ENCODE peak calls at places on chromosomes 1 and 21, in six cellular contexts. F is adrenal gland, B is ovary, S is uterus, I is H54, J is right lobe of liver. U is an unnamed sample.

GRCh38 chr21:33976980-33977720 is 61.5 kb upstream of the ATP5PO start:
- DNase-seq in F (no peak), B (no peak), S (no peak), I (no peak), J (no peak), U (no peak)

GRCh38 chr1:16181887-16182719 is 26.2 kb upstream of the EPHA2 start:
- DNase-seq in F (peak; percentile 88), B (peak; percentile 93), S (peak; percentile 91), I (peak; percentile 66), J (peak; percentile 66), U (peak; percentile 90)

GRCh38 chr1:31739281-31739853 is 24.8 kb downstream of the ADGRB2 start:
- DNase-seq in F (no peak), B (no peak), S (no peak), I (no peak), J (no peak), U (no peak)

GRCh38 chr1:93607814-93608187 is 73.8 kb downstream of the BCAR3 start:
- DNase-seq in F (no peak), B (no peak), S (no peak), I (no peak), J (no peak), U (no peak)

GRCh38 chr1:114756949-114757454 is 782 bp downstream of the CSDE1 start:
- DNase-seq in F (peak; percentile 76), B (peak; percentile 22), S (peak; percentile 32), I (no peak), J (peak; percentile 55), U (peak; percentile 62)

GRCh38 chr1:212520299-212520698 is 87.6 kb downstream of the NENF start:
- DNase-seq in F (no peak), B (no peak), S (no peak), I (no peak), J (no peak), U (no peak)

GRCh38 chr21:36115138-36115710 is 19.7 kb upstream of the CBR3 start:
- DNase-seq in F (no peak), B (no peak), S (no peak), I (no peak), J (no peak), U (no peak)

GRCh38 chr21:29265690-29266479 is 32.8 kb upstream of the BACH1 start:
- DNase-seq in F (no peak), B (no peak), S (no peak), I (no peak), J (no peak), U (no peak)

GRCh38 chr21:19684328-19684727 is 1280.7 kb upstream of the TMPRSS15 start:
- DNase-seq in F (no peak), B (no peak), S (no peak), I (no peak), J (no peak), U (no peak)

GRCh38 chr21:46390603-46391545 is 66.9 kb downstream of the PCNT start:
- DNase-seq in F (no peak), B (peak; percentile 32), S (no peak), I (no peak), J (no peak), U (peak; percentile 43)

GRCh38 chr21:41926068-41926806 is 27.6 kb downstream of the C2CD2 start:
- DNase-seq in F (peak; percentile 50), B (no peak), S (no peak), I (no peak), J (no peak), U (no peak)

GRCh38 chr21:43712268-43712942 is 6.5 kb upstream of the PDXK start:
- DNase-seq in F (no peak), B (no peak), S (no peak), I (peak; percentile 92), J (no peak), U (no peak)

GRCh38 chr1:20903452-20903851 is 116.3 kb upstream of the HP1BP3 start:
- DNase-seq in F (no peak), B (no peak), S (no peak), I (no peak), J (no peak), U (no peak)

GRCh38 chr1:2257245-2257627 is 29.1 kb downstream of the SKI start:
- DNase-seq in F (no peak), B (no peak), S (no peak), I (no peak), J (no peak), U (peak; percentile 70)

GRCh38 chr1:247115545-247115944 is 11.4 kb upstream of the ZNF669 start:
- DNase-seq in F (no peak), B (no peak), S (no peak), I (no peak), J (no peak), U (no peak)

GRCh38 chr1:87594736-87595383 is 266.2 kb downstream of the LMO4 start:
- DNase-seq in F (no peak), B (no peak), S (no peak), I (no peak), J (no peak), U (no peak)
- TF ChIP-seq POLR2A in F (no peak), B (no peak), S (no peak), I (no peak), J (no peak), U (no peak)

DNA sequence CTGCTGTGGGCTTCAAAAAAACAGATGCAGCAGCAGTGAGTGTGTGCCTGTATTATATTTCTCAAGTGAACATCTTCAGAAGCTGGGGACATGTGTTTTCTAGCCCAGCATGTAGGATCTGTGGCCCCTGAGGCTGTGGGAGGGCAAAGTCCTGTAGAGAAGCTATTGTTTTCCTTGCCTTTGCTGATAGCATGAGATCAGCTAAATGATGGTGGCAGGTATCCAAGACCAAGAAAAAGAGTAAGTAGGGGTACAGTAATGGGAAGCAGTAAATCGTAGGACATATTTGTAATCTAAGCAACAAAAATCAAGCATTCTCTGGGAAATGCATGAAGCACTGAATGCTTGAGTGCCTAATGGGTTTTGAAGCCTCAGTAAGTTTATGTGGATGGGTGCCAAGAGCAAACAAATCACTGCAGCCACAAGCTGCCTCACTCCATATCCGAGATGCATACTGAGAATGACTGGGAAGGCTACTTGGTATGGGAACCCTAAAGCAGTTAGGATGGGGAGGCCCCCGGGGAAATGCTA is 98.3 kb downstream of the CD58 start:
- DNase-seq in F (no peak), B (no peak), S (no peak), I (no peak), J (no peak), U (no peak)
- TF ChIP-seq POLR2A in F (no peak), B (no peak), S (no peak), I (no peak), J (no peak), U (no peak)

GRCh38 chr1:84690397-84691138 is at the start of gene SSX2IP:
- DNase-seq in F (peak; percentile 98), B (peak; percentile 97), S (peak; percentile 98), I (peak; percentile 86), J (peak; percentile 99), U (peak; percentile 98)
- TF ChIP-seq POLR2A in F (no peak), B (no peak), S (peak; percentile 51), I (peak; percentile 57), J (peak; percentile 66), U (no peak)

GRCh38 chr1:235315173-235315572 is 12.8 kb downstream of the ARID4B start:
- DNase-seq in F (no peak), B (no peak), S (no peak), I (no peak), J (no peak), U (no peak)

GRCh38 chr1:235315735-235316134 is 12.2 kb downstream of the ARID4B start:
- DNase-seq in F (no peak), B (no peak), S (no peak), I (no peak), J (no peak), U (no peak)

GRCh38 chr1:235317179-235317578 is 10.8 kb downstream of the ARID4B start:
- DNase-seq in F (no peak), B (no peak), S (no peak), I (no peak), J (no peak), U (no peak)

GRCh38 chr1:235313262-235313661 is 14.7 kb downstream of the ARID4B start:
- DNase-seq in F (no peak), B (no peak), S (no peak), I (no peak), J (no peak), U (no peak)

DNA sequence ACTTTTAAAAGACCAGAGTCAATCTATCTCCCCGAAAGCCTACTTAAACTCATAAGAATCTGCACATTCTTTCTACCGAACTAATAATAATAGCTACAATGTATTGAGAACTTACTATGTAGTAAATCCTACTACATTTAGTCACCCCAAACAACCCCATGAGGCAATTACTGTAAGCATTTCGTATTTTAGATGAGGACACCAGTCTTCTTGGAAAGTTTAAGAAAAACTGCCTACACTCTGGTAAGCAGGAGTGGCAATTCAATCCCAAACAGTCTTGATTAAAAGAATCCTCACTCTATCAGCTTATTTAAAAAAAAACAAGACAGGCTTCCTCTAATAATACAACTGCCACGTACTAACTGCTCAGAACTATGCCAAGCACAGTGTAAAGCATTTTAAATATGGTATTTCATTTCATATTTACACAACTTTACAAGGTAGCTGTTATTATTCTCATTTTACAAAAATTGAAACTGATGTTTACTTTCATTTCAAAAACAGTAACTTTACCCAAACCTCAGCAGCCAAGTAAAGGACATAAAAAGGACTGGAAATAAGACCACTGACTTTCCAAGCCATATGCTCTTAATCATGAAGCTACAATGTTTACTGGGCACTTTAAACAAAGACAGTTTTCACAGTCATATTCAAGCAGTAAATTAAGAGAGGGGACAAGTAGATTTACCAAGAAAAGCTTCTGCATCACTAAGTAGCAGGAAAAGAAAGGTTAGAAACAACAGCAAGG is 13.9 kb downstream of the ARID4B start:
- DNase-seq in F (no peak), B (no peak), S (no peak), I (no peak), J (no peak), U (no peak)
- TF ChIP-seq POLR2A in F (no peak), B (no peak), S (no peak), I (no peak), J (no peak), U (no peak)

GRCh38 chr1:235009561-235010306 is 118.9 kb downstream of the TOMM20 start:
- DNase-seq in F (no peak), B (no peak), S (no peak), I (no peak), J (peak; percentile 42), U (no peak)
- TF ChIP-seq POLR2A in F (no peak), B (no peak), S (no peak), I (no peak), J (no peak), U (no peak)